ENCODE peak calls at places on chromosomes 4 and X, in six cellular contexts. A, Y, P, D, N and L are unnamed samples. For H3K27me3, the result is how much of the 10 kb centered on the place peaks cover.

GRCh38 chr4:24103434-24104168 is 213.8 kb upstream of the PPARGC1A start:
- DNase-seq in A (no peak), Y (no peak), P (no peak), D (no peak), N (peak), L (no peak)

GRCh38 chrX:116230136-116230886 is 59.8 kb downstream of the AGTR2 start:
- DNase-seq in A (no peak), Y (no peak), P (no peak), D (no peak), N (no peak), L (no peak)

GRCh38 chr4:28481565-28481964 is 1620.9 kb downstream of the STIM2 start:
- DNase-seq in A (no peak), Y (no peak), P (no peak), D (no peak), N (no peak), L (no peak)

GRCh38 chrX:19739683-19740082 is 147.7 kb downstream of the SH3KBP1 start:
- DNase-seq in A (peak), Y (no peak), P (peak), D (no peak), N (peak), L (peak)

GRCh38 chrX:117610806-117611205 is 505.8 kb downstream of the KLHL13 start:
- DNase-seq in A (no peak), Y (no peak), P (no peak), D (no peak), N (no peak), L (no peak)

GRCh38 chrX:24837966-24838365 is 144.2 kb downstream of the POLA1 start:
- DNase-seq in A (no peak), Y (no peak), P (no peak), D (no peak), N (no peak), L (no peak)

GRCh38 chr4:55318135-55318534 is 27.9 kb upstream of the SRD5A3 start:
- DNase-seq in A (no peak), Y (no peak), P (no peak), D (no peak), N (no peak), L (no peak)

GRCh38 chrX:65196758-65197371 is 220.6 kb upstream of the ZC4H2 start:
- DNase-seq in A (no peak), Y (no peak), P (no peak), D (no peak), N (no peak), L (no peak)

GRCh38 chr4:34261799-34262314 is 1982.5 kb downstream of the ARAP2 start:
- DNase-seq in A (no peak), Y (no peak), P (no peak), D (no peak), N (no peak), L (no peak)

GRCh38 chr4:39255266-39255665 is 72.9 kb downstream of the WDR19 start:
- DNase-seq in A (no peak), Y (no peak), P (no peak), D (no peak), N (no peak), L (no peak)

GRCh38 chr4:80036949-80037348 is 36.1 kb downstream of the ANTXR2 start:
- DNase-seq in A (no peak), Y (peak), P (peak), D (no peak), N (no peak), L (no peak)

GRCh38 chrX:48834383-48834709 is 1.1 kb downstream of the PCSK1N start:
- DNase-seq in A (no peak), Y (no peak), P (no peak), D (no peak), N (no peak), L (no peak)
- H3K27me3 ChIP-seq in A (under half), Y (under half), P (under half), D (half or more), N (under half), L (half or more)

DNA sequence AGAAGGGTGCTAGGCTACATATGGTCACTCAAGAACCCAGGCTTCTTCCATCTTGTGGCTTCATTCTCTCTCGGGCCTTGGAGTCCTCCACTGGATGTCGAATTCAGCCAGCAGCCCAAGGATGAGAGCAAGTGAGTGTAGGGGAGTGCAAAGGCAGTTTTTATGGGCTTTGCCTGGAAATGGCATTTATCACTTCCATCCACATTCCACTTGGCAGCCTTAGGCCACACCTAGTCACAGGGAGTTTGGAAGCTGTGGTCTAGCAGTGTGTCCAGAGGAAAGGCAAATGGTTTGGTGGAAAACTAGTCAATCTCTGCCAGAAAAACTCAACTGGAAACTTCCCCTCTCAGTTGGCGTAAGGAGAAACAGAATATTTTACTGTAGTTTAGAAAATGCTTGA is 59.0 kb downstream of the NHS start:
- DNase-seq in A (no peak), Y (no peak), P (no peak), D (no peak), N (no peak), L (no peak)
- H3K27me3 ChIP-seq in A (under half), Y (under half), P (under half), D (under half), N (under half), L (under half)

GRCh38 chrX:95145848-95146540 is 1472.0 kb downstream of the FAM133A start:
- DNase-seq in A (no peak), Y (no peak), P (no peak), D (no peak), N (no peak), L (no peak)
- H3K27me3 ChIP-seq in A (under half), Y (under half), P (under half), D (under half), N (under half), L (under half)

GRCh38 chr4:110614173-110614948 is 8.5 kb downstream of the PITX2 start:
- DNase-seq in A (no peak), Y (no peak), P (no peak), D (no peak), N (no peak), L (no peak)

GRCh38 chr4:110613710-110614109 is 9.2 kb downstream of the PITX2 start:
- DNase-seq in A (no peak), Y (no peak), P (no peak), D (no peak), N (no peak), L (no peak)

GRCh38 chr4:110610940-110611785 is 11.7 kb downstream of the PITX2 start:
- DNase-seq in A (no peak), Y (no peak), P (no peak), D (no peak), N (no peak), L (no peak)

GRCh38 chr4:110611968-110612447 is 10.9 kb downstream of the PITX2 start:
- DNase-seq in A (no peak), Y (no peak), P (no peak), D (no peak), N (no peak), L (no peak)

DNA sequence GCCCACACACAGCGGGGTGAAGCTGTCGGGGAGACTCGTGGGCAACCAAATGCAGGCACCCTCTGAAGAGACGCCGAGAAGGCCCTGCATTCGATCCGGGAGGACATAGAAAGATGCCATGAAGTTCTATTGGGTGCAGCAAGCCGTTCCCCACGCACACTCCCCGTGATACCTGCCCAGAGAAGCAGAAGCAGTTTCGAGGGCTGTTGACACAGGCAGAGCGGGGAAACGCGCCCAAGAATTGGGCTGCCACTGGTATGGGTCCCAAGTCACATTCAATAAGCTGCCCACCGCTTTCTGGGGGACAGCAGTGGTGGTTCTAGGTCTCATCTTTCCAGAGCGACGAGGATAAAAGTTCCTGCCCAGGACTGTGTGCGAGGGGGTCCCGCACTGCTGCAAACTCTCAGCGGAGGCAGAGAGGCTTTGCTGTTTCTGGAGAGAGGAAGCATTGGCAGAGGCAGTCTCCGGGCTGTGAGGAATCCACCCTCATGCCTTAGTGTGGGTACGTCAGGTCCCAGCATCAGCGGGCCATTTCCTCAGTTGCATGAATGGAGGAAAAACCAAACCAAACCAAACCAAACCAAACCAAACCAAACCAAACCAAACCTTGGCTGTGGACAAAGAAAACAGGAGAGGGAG is 10.1 kb downstream of the PITX2 start:
- DNase-seq in A (no peak), Y (no peak), P (no peak), D (no peak), N (no peak), L (no peak)
- H3K27me3 ChIP-seq in A (under half), Y (half or more), P (under half), D (half or more), N (half or more), L (half or more)

DNA sequence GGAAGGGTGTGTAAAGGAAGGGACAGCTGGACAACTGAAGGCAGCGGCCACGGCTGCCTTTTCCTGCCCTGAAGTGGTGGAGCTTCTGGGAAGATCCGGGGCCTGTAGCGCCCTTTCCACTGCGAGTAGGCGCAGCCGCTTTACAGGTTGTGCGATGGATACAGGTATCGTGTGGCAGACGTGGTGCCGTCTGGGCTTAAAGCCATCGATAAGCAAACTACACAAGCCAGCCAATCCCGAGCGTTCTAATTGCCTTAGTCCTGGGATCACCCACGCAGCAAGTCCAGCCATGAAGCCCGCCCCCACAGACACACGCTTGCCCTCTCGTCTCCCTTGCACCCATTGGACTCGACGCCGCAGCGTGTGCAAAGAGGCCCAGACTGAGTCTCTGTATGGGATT is 15.4 kb downstream of the NKX6-1 start:
- DNase-seq in A (no peak), Y (no peak), P (no peak), D (no peak), N (no peak), L (no peak)
- H3K27me3 ChIP-seq in A (under half), Y (under half), P (under half), D (half or more), N (half or more), L (half or more)

DNA sequence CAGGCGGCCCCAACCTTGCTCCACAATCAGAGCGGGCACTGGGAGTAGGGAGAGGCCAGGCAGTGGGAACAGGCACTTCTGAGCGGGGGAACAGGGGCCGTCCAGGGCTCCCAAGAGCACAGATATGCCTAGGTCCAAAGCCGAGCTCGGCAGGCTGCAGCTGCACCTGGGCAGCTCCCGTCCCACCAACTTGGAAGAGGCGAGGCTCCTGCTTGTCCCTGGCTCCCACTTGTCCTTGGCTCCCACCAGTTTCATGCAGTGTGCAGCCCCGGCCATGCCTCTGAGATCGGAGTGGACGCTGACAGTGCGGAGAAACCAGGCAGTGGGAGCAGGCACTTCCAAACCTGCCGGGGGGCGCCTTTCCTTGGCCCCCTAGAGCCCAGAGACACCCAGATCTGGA is 84.0 kb upstream of the XAGE2 start:
- DNase-seq in A (no peak), Y (no peak), P (no peak), D (no peak), N (no peak), L (no peak)
- H3K27me3 ChIP-seq in A (under half), Y (under half), P (under half), D (under half), N (under half), L (under half)

GRCh38 chr4:3469386-3470243 is 6.5 kb downstream of the DOK7 start:
- DNase-seq in A (no peak), Y (no peak), P (no peak), D (no peak), N (peak), L (peak)

GRCh38 chr4:3471886-3472285 is 8.8 kb downstream of the DOK7 start:
- DNase-seq in A (no peak), Y (no peak), P (no peak), D (no peak), N (no peak), L (no peak)

GRCh38 chr4:3470244-3471097 is 7.4 kb downstream of the DOK7 start:
- DNase-seq in A (no peak), Y (no peak), P (no peak), D (no peak), N (no peak), L (peak)

GRCh38 chr4:3472411-3473141 is 9.5 kb downstream of the DOK7 start:
- DNase-seq in A (no peak), Y (no peak), P (no peak), D (no peak), N (no peak), L (no peak)

GRCh38 chr4:3471098-3471760 is 8.1 kb downstream of the DOK7 start:
- DNase-seq in A (no peak), Y (no peak), P (no peak), D (no peak), N (no peak), L (no peak)
- H3K27me3 ChIP-seq in A (under half), Y (under half), P (under half), D (under half), N (under half), L (under half)